ENCODE peak calls at places on chromosomes 4 and X, in six cellular contexts. A is tibial artery, L is memory B cell, Z is ELF-1, G is AG09309, P is IMR-90. Y is an unnamed sample.

GRCh38 chrX:68647156-68647957 is at the start of gene STARD8:
- DNase-seq in L (no peak), G (no peak), Z (peak), A (no peak), P (peak), Y (no peak)

GRCh38 chrX:65910899-65911298 is 129.0 kb downstream of the VSIG4 start:
- DNase-seq in G (no peak), L (no peak), A (no peak), P (no peak), Z (no peak), Y (no peak)

GRCh38 chr4:153603835-153604234 is 80.2 kb upstream of the TLR2 start:
- DNase-seq in G (no peak), L (no peak), A (no peak), P (no peak), Z (no peak), Y (no peak)

GRCh38 chr4:40629401-40630334 is at the start of gene RBM47:
- DNase-seq in Z (peak), P (peak), G (no peak), L (peak), A (peak), Y (peak)

GRCh38 chr4:75545526-75545925 is 10.3 kb upstream of the ODAPH start:
- DNase-seq in A (no peak), Z (no peak), P (peak), L (no peak), G (peak), Y (no peak)

GRCh38 chrX:4850312-4850711 is 1136.9 kb upstream of the PRKX start:
- DNase-seq in A (no peak), P (no peak), G (no peak), Z (no peak), L (no peak), Y (no peak)

GRCh38 chrX:153474718-153475117 is 4.3 kb upstream of the HAUS7 start:
- DNase-seq in L (no peak), P (peak), G (no peak), A (peak), Z (peak), Y (no peak)

GRCh38 chr4:116143221-116143620 is 942.2 kb downstream of the TRAM1L1 start:
- DNase-seq in G (no peak), A (no peak), L (no peak), P (no peak), Z (no peak), Y (peak)

GRCh38 chr4:8101213-8101781 is 57.3 kb downstream of the ABLIM2 start:
- DNase-seq in P (no peak), A (no peak), Z (no peak), L (no peak), G (no peak), Y (no peak)

GRCh38 chr4:80073362-80074008 is 456 bp upstream of the ANTXR2 start:
- DNase-seq in G (no peak), Z (no peak), A (no peak), L (peak), P (no peak), Y (no peak)

GRCh38 chrX:133639726-133640125 is 224.4 kb upstream of the GPC4 start:
- DNase-seq in L (no peak), A (no peak), P (no peak), Z (no peak), G (no peak), Y (no peak)

GRCh38 chr4:116343809-116344208 is 741.6 kb downstream of the TRAM1L1 start:
- DNase-seq in G (no peak), Z (no peak), L (no peak), A (no peak), P (no peak), Y (no peak)

GRCh38 chr4:15436515-15436914 is 8.7 kb downstream of the C1QTNF7 start:
- DNase-seq in Z (no peak), L (no peak), G (no peak), A (no peak), P (peak), Y (no peak)

GRCh38 chr4:181959121-181959520 is 284.1 kb upstream of the TENM3 start:
- DNase-seq in L (no peak), G (no peak), A (no peak), Z (no peak), P (peak), Y (no peak)